ENCODE peak calls at places on chromosomes 7 and 10, in seven cellular contexts. One of them, this sample, is unnamed.

GRCh38 chr7:71775648-71776047 is 636.5 kb downstream of the CALN1 start:
- DNase-seq in upper lobe of right lung: no peak
- DNase-seq in HCT116: no peak
- DNase-seq in uterus: no peak
- DNase-seq in endodermal cell: no peak
- DNase-seq in astrocyte of the spinal cord: peak
- DNase-seq in GM06990: no peak
- DNase-seq in this sample: no peak

GRCh38 chr10:61454541-61454940 is 1.4 kb upstream of the TMEM26 start:
- DNase-seq in upper lobe of right lung: no peak
- DNase-seq in endodermal cell: no peak
- DNase-seq in uterus: no peak
- DNase-seq in astrocyte of the spinal cord: no peak
- DNase-seq in GM06990: no peak
- DNase-seq in HCT116: no peak
- DNase-seq in this sample: no peak

GRCh38 chr7:34026481-34027225 is 121.3 kb downstream of the BMPER start:
- DNase-seq in endodermal cell: no peak
- DNase-seq in GM06990: no peak
- DNase-seq in upper lobe of right lung: no peak
- DNase-seq in uterus: no peak
- DNase-seq in astrocyte of the spinal cord: no peak
- DNase-seq in HCT116: no peak
- DNase-seq in this sample: no peak

GRCh38 chr10:121205625-121206024 is 354.5 kb downstream of the WDR11 start:
- DNase-seq in GM06990: no peak
- DNase-seq in endodermal cell: no peak
- DNase-seq in astrocyte of the spinal cord: no peak
- DNase-seq in upper lobe of right lung: no peak
- DNase-seq in uterus: no peak
- DNase-seq in HCT116: no peak
- DNase-seq in this sample: no peak

GRCh38 chr10:15370741-15371701 is at the start of gene FAM171A1:
- DNase-seq in astrocyte of the spinal cord: peak
- DNase-seq in upper lobe of right lung: peak
- DNase-seq in HCT116: no peak
- DNase-seq in endodermal cell: peak
- DNase-seq in GM06990: peak
- DNase-seq in uterus: peak
- DNase-seq in this sample: peak

GRCh38 chr7:92856436-92856835 is 20.1 kb upstream of the CDK6 start:
- DNase-seq in endodermal cell: no peak
- DNase-seq in uterus: no peak
- DNase-seq in astrocyte of the spinal cord: no peak
- DNase-seq in GM06990: no peak
- DNase-seq in upper lobe of right lung: no peak
- DNase-seq in HCT116: no peak
- DNase-seq in this sample: no peak

GRCh38 chr10:132684164-132684891 is 101.6 kb downstream of the NKX6-2 start:
- DNase-seq in astrocyte of the spinal cord: peak
- DNase-seq in upper lobe of right lung: peak
- DNase-seq in uterus: no peak
- DNase-seq in HCT116: no peak
- DNase-seq in GM06990: no peak
- DNase-seq in endodermal cell: peak
- DNase-seq in this sample: peak

GRCh38 chr7:139159900-139160675 is 50.6 kb upstream of the ZC3HAV1 start:
- DNase-seq in endodermal cell: no peak
- DNase-seq in upper lobe of right lung: peak
- DNase-seq in uterus: no peak
- DNase-seq in HCT116: peak
- DNase-seq in GM06990: no peak
- DNase-seq in astrocyte of the spinal cord: no peak
- DNase-seq in this sample: no peak

GRCh38 chr7:5396999-5397656 is 26.5 kb downstream of the TNRC18 start:
- DNase-seq in endodermal cell: no peak
- DNase-seq in HCT116: peak
- DNase-seq in uterus: peak
- DNase-seq in upper lobe of right lung: peak
- DNase-seq in astrocyte of the spinal cord: peak
- DNase-seq in GM06990: peak
- DNase-seq in this sample: peak

GRCh38 chr10:71880425-71881306 is 29.6 kb upstream of the PSAP start:
- DNase-seq in HCT116: no peak
- DNase-seq in astrocyte of the spinal cord: no peak
- DNase-seq in uterus: no peak
- DNase-seq in endodermal cell: no peak
- DNase-seq in GM06990: no peak
- DNase-seq in upper lobe of right lung: no peak
- DNase-seq in this sample: no peak

GRCh38 chr7:135842446-135843175 is 94.0 kb upstream of the FAM180A start:
- DNase-seq in upper lobe of right lung: no peak
- DNase-seq in GM06990: no peak
- DNase-seq in uterus: no peak
- DNase-seq in endodermal cell: no peak
- DNase-seq in HCT116: no peak
- DNase-seq in astrocyte of the spinal cord: no peak
- DNase-seq in this sample: peak

GRCh38 chr10:133143546-133143945 is 16.5 kb upstream of the KNDC1 start:
- DNase-seq in HCT116: no peak
- DNase-seq in endodermal cell: peak
- DNase-seq in astrocyte of the spinal cord: no peak
- DNase-seq in GM06990: no peak
- DNase-seq in uterus: peak
- DNase-seq in upper lobe of right lung: peak
- DNase-seq in this sample: no peak

GRCh38 chr7:44143606-44144250 is 2.6 kb upstream of the MYL7 start:
- DNase-seq in GM06990: no peak
- DNase-seq in endodermal cell: peak
- DNase-seq in uterus: no peak
- DNase-seq in HCT116: no peak
- DNase-seq in upper lobe of right lung: peak
- DNase-seq in astrocyte of the spinal cord: no peak
- DNase-seq in this sample: no peak

GRCh38 chr10:5583525-5584175 is 58.9 kb downstream of the CALML3 start:
- DNase-seq in astrocyte of the spinal cord: peak
- DNase-seq in GM06990: peak
- DNase-seq in endodermal cell: peak
- DNase-seq in uterus: no peak
- DNase-seq in HCT116: no peak
- DNase-seq in upper lobe of right lung: peak
- DNase-seq in this sample: peak

GRCh38 chr7:159010951-159011820 is 133.5 kb downstream of the VIPR2 start:
- DNase-seq in uterus: no peak
- DNase-seq in astrocyte of the spinal cord: no peak
- DNase-seq in GM06990: no peak
- DNase-seq in endodermal cell: peak
- DNase-seq in HCT116: no peak
- DNase-seq in upper lobe of right lung: peak
- DNase-seq in this sample: no peak

GRCh38 chr10:19283285-19283684 is 234.7 kb downstream of the MALRD1 start:
- DNase-seq in GM06990: no peak
- DNase-seq in uterus: no peak
- DNase-seq in HCT116: no peak
- DNase-seq in upper lobe of right lung: no peak
- DNase-seq in astrocyte of the spinal cord: no peak
- DNase-seq in endodermal cell: no peak
- DNase-seq in this sample: no peak

GRCh38 chr10:58328233-58328632 is 6.6 kb upstream of the UBE2D1 start:
- DNase-seq in upper lobe of right lung: no peak
- DNase-seq in endodermal cell: no peak
- DNase-seq in uterus: no peak
- DNase-seq in HCT116: no peak
- DNase-seq in astrocyte of the spinal cord: no peak
- DNase-seq in GM06990: no peak
- DNase-seq in this sample: no peak

GRCh38 chr10:58330397-58330796 is 4.4 kb upstream of the UBE2D1 start:
- DNase-seq in GM06990: no peak
- DNase-seq in upper lobe of right lung: no peak
- DNase-seq in astrocyte of the spinal cord: no peak
- DNase-seq in uterus: no peak
- DNase-seq in HCT116: no peak
- DNase-seq in endodermal cell: no peak
- DNase-seq in this sample: no peak

GRCh38 chr10:58322835-58323209 is 12.0 kb upstream of the UBE2D1 start:
- DNase-seq in uterus: no peak
- DNase-seq in GM06990: no peak
- DNase-seq in HCT116: no peak
- DNase-seq in upper lobe of right lung: no peak
- DNase-seq in astrocyte of the spinal cord: no peak
- DNase-seq in endodermal cell: no peak
- DNase-seq in this sample: no peak

GRCh38 chr10:58322072-58322834 is 12.6 kb upstream of the UBE2D1 start:
- DNase-seq in endodermal cell: no peak
- DNase-seq in astrocyte of the spinal cord: peak
- DNase-seq in HCT116: no peak
- DNase-seq in upper lobe of right lung: no peak
- DNase-seq in GM06990: no peak
- DNase-seq in uterus: no peak
- DNase-seq in this sample: peak

DNA sequence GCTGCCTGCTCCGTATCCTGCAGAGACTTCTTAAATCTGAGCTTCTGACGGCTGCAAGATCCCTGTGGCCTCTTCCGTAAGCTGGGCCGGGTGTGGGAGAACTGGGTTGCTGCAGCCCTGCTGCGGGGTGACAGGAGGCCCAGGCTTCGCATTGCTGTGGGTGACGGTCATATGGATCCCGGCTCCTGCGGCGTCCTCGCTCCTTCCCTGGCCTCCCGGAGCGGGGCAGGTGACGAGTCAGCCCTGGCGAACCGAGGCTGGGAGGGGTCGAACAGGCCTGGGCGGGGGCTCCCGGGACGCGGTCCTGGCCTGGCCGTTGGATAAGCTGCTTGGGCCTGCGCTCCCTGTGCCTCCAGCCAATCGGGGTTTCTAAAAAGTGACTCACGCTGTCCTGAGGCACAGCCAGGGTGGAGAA is 7.8 kb upstream of the UBE2D1 start:
- DNase-seq in astrocyte of the spinal cord: peak
- DNase-seq in GM06990: no peak
- DNase-seq in HCT116: no peak
- DNase-seq in uterus: peak
- DNase-seq in upper lobe of right lung: no peak
- DNase-seq in endodermal cell: peak
- DNase-seq in this sample: peak
- H3K4me3 ChIP-seq in astrocyte of the spinal cord: peak
- H3K4me3 ChIP-seq in GM06990: no peak
- H3K4me3 ChIP-seq in HCT116: no peak
- H3K4me3 ChIP-seq in uterus: peak
- H3K4me3 ChIP-seq in upper lobe of right lung: no peak
- H3K4me3 ChIP-seq in endodermal cell: no peak
- H3K4me3 ChIP-seq in this sample: no peak

GRCh38 chr10:119031496-119032059 is 2.1 kb downstream of the NANOS1 start:
- DNase-seq in HCT116: no peak
- DNase-seq in uterus: no peak
- DNase-seq in upper lobe of right lung: no peak
- DNase-seq in astrocyte of the spinal cord: no peak
- DNase-seq in GM06990: no peak
- DNase-seq in endodermal cell: peak
- DNase-seq in this sample: no peak

GRCh38 chr10:119028900-119029612 is 458 bp upstream of the NANOS1 start:
- DNase-seq in upper lobe of right lung: peak
- DNase-seq in uterus: peak
- DNase-seq in GM06990: peak
- DNase-seq in astrocyte of the spinal cord: peak
- DNase-seq in HCT116: peak
- DNase-seq in endodermal cell: peak
- DNase-seq in this sample: peak

GRCh38 chr10:119029613-119030420 is at the start of gene NANOS1:
- DNase-seq in uterus: no peak
- DNase-seq in HCT116: no peak
- DNase-seq in upper lobe of right lung: no peak
- DNase-seq in GM06990: peak
- DNase-seq in endodermal cell: peak
- DNase-seq in astrocyte of the spinal cord: no peak
- DNase-seq in this sample: no peak

GRCh38 chr10:119026301-119027110 is 3.0 kb upstream of the NANOS1 start:
- DNase-seq in astrocyte of the spinal cord: peak
- DNase-seq in GM06990: no peak
- DNase-seq in HCT116: no peak
- DNase-seq in endodermal cell: peak
- DNase-seq in uterus: no peak
- DNase-seq in upper lobe of right lung: no peak
- DNase-seq in this sample: no peak

GRCh38 chr10:119030421-119031250 is 1.1 kb downstream of the NANOS1 start:
- DNase-seq in endodermal cell: peak
- DNase-seq in upper lobe of right lung: peak
- DNase-seq in HCT116: peak
- DNase-seq in GM06990: peak
- DNase-seq in astrocyte of the spinal cord: peak
- DNase-seq in uterus: no peak
- DNase-seq in this sample: peak
- TF ChIP-seq CTCF in endodermal cell: peak
- TF ChIP-seq CTCF in upper lobe of right lung: no peak
- TF ChIP-seq CTCF in HCT116: no peak
- TF ChIP-seq CTCF in GM06990: peak
- TF ChIP-seq CTCF in astrocyte of the spinal cord: no peak
- TF ChIP-seq CTCF in uterus: no peak
- TF ChIP-seq CTCF in this sample: no peak

GRCh38 chr7:151849008-151849878 is 27.7 kb downstream of the PRKAG2 start:
- DNase-seq in HCT116: no peak
- DNase-seq in GM06990: no peak
- DNase-seq in uterus: no peak
- DNase-seq in endodermal cell: no peak
- DNase-seq in astrocyte of the spinal cord: no peak
- DNase-seq in upper lobe of right lung: peak
- DNase-seq in this sample: no peak

GRCh38 chr7:151847681-151848081 is 29.2 kb downstream of the PRKAG2 start:
- DNase-seq in HCT116: no peak
- DNase-seq in GM06990: no peak
- DNase-seq in upper lobe of right lung: peak
- DNase-seq in endodermal cell: no peak
- DNase-seq in uterus: no peak
- DNase-seq in astrocyte of the spinal cord: no peak
- DNase-seq in this sample: peak

GRCh38 chr7:151844828-151845200 is 32.1 kb downstream of the PRKAG2 start:
- DNase-seq in uterus: no peak
- DNase-seq in endodermal cell: no peak
- DNase-seq in astrocyte of the spinal cord: no peak
- DNase-seq in GM06990: no peak
- DNase-seq in upper lobe of right lung: peak
- DNase-seq in HCT116: no peak
- DNase-seq in this sample: no peak

GRCh38 chr7:151845412-151846205 is 31.3 kb downstream of the PRKAG2 start:
- DNase-seq in GM06990: no peak
- DNase-seq in endodermal cell: no peak
- DNase-seq in uterus: no peak
- DNase-seq in astrocyte of the spinal cord: no peak
- DNase-seq in upper lobe of right lung: peak
- DNase-seq in HCT116: no peak
- DNase-seq in this sample: no peak

GRCh38 chr7:151847136-151847535 is 29.8 kb downstream of the PRKAG2 start:
- DNase-seq in upper lobe of right lung: peak
- DNase-seq in HCT116: no peak
- DNase-seq in GM06990: no peak
- DNase-seq in uterus: no peak
- DNase-seq in endodermal cell: no peak
- DNase-seq in astrocyte of the spinal cord: no peak
- DNase-seq in this sample: no peak
- H3K4me3 ChIP-seq in upper lobe of right lung: no peak
- H3K4me3 ChIP-seq in HCT116: no peak
- H3K4me3 ChIP-seq in GM06990: no peak
- H3K4me3 ChIP-seq in uterus: no peak
- H3K4me3 ChIP-seq in endodermal cell: no peak
- H3K4me3 ChIP-seq in astrocyte of the spinal cord: no peak
- H3K4me3 ChIP-seq in this sample: no peak

GRCh38 chr7:22972207-22972606 is 41.7 kb downstream of the HYCC1 start:
- DNase-seq in HCT116: no peak
- DNase-seq in endodermal cell: no peak
- DNase-seq in GM06990: no peak
- DNase-seq in uterus: no peak
- DNase-seq in upper lobe of right lung: no peak
- DNase-seq in astrocyte of the spinal cord: no peak
- DNase-seq in this sample: peak
- TF ChIP-seq CTCF in HCT116: no peak
- TF ChIP-seq CTCF in endodermal cell: no peak
- TF ChIP-seq CTCF in GM06990: no peak
- TF ChIP-seq CTCF in uterus: no peak
- TF ChIP-seq CTCF in upper lobe of right lung: no peak
- TF ChIP-seq CTCF in astrocyte of the spinal cord: no peak
- TF ChIP-seq CTCF in this sample: no peak